ENCODE peak calls at places on chromosome 18, in ten cellular contexts. J is neuronal stem cell; K is stimulated activated CD8-positive, alpha-beta memory T cell treated with anti-CD3 and anti-CD28 coated beads, Interleukin-12 subunit alpha, Interleukin-12 subunit beta, amount 100 ng/mL, for 4 hours; P is IMR-90; S is dermis blood vessel endothelial cell; H is NCI-H82; I is cardiac muscle cell; A is activated T-cell treated with anti-CD3 and anti-CD28 coated beads for 1 hour; L is gastrocnemius medialis; Q is dorsolateral prefrontal cortex. G is an unnamed sample.

GRCh38 chr18:416928-417327 is 83.6 kb downstream of the COLEC12 start:
- DNase-seq in K (no peak), H (no peak), I (peak), Q (no peak), A (no peak), J (no peak), S (no peak), L (no peak), P (no peak), G (no peak)

GRCh38 chr18:35171315-35171987 is 69.4 kb upstream of the ZNF397 start:
- DNase-seq in Q (no peak), H (peak), K (no peak), A (no peak), I (no peak), L (no peak), J (no peak), P (no peak), S (no peak), G (no peak)

GRCh38 chr18:30288662-30289414 is 753.7 kb downstream of the DSC3 start:
- DNase-seq in I (no peak), S (no peak), H (no peak), P (no peak), K (no peak), Q (no peak), A (no peak), L (no peak), J (no peak), G (no peak)

GRCh38 chr18:48828713-48829442 is 121.9 kb downstream of the SMAD7 start:
- DNase-seq in I (no peak), L (peak), S (no peak), Q (no peak), K (no peak), H (peak), J (no peak), A (no peak), P (no peak), G (no peak)

GRCh38 chr18:58205087-58205779 is 161.2 kb downstream of the NEDD4L start:
- DNase-seq in H (no peak), K (no peak), A (no peak), L (no peak), Q (no peak), P (peak), I (peak), J (no peak), S (no peak), G (no peak)

GRCh38 chr18:26383454-26384270 is 157.4 kb downstream of the TAF4B start:
- DNase-seq in P (peak), S (peak), I (peak), H (peak), K (no peak), Q (no peak), J (peak), L (no peak), A (no peak), G (peak)

GRCh38 chr18:11937874-11938478 is 29.9 kb upstream of the MPPE1 start:
- DNase-seq in L (peak), H (peak), P (peak), I (peak), K (peak), S (peak), J (peak), Q (peak), A (peak), G (peak)

GRCh38 chr18:69177702-69178101 is 223.0 kb upstream of the DOK6 start:
- DNase-seq in K (no peak), S (no peak), I (no peak), H (no peak), L (no peak), J (no peak), A (no peak), Q (no peak), P (peak), G (no peak)

GRCh38 chr18:12944724-12945123 is 3.1 kb upstream of the SEH1L start:
- DNase-seq in L (no peak), H (no peak), S (no peak), P (no peak), Q (no peak), A (no peak), J (no peak), K (no peak), I (peak), G (peak)

GRCh38 chr18:46555724-46556123 is 101.3 kb downstream of the LOXHD1 start:
- DNase-seq in Q (peak), S (peak), H (peak), P (peak), I (peak), L (no peak), K (no peak), J (no peak), A (no peak), G (peak)

GRCh38 chr18:28365406-28365805 is 188.5 kb upstream of the CDH2 start:
- DNase-seq in P (peak), S (peak), H (no peak), J (no peak), Q (no peak), L (no peak), I (peak), A (no peak), K (no peak), G (peak)

GRCh38 chr18:13501896-13502295 is 224.5 kb downstream of the FAM210A start:
- DNase-seq in A (no peak), S (no peak), L (no peak), P (no peak), J (no peak), I (no peak), Q (no peak), K (no peak), H (no peak), G (no peak)

GRCh38 chr18:27109403-27109802 is 75.7 kb downstream of the CHST9 start:
- DNase-seq in K (no peak), Q (no peak), I (no peak), L (no peak), P (no peak), H (no peak), S (no peak), A (no peak), J (no peak), G (no peak)

GRCh38 chr18:11976882-11977281 is 4.4 kb upstream of the IMPA2 start:
- DNase-seq in Q (no peak), S (no peak), H (peak), A (no peak), P (peak), I (peak), K (no peak), J (no peak), L (no peak), G (no peak)

GRCh38 chr18:46601338-46601908 is 55.6 kb downstream of the LOXHD1 start:
- DNase-seq in K (no peak), A (no peak), L (no peak), P (no peak), S (no peak), H (no peak), J (no peak), Q (no peak), I (no peak), G (no peak)

GRCh38 chr18:35172451-35173035 is 68.3 kb upstream of the ZNF397 start:
- DNase-seq in S (no peak), L (no peak), P (no peak), Q (no peak), H (peak), K (no peak), I (peak), A (no peak), J (no peak), G (no peak)

GRCh38 chr18:58314284-58314683 is 270.3 kb downstream of the NEDD4L start:
- DNase-seq in Q (peak), S (peak), A (no peak), P (peak), J (no peak), L (peak), I (peak), H (no peak), K (no peak), G (peak)

G was measured in dermis microvascular lymphatic vessel endothelial cell.